ENCODE peak calls at places on chromosomes 16 and 17, in six cellular contexts. F is activated naive CD8-positive, alpha-beta T cell treated with anti-CD3 and anti-CD28 coated beads for 36 hours; Y is NCI-H187; C is epithelial cell of esophagus; Z is AG09309; U is natural killer cell. G is an unnamed sample.

GRCh38 chr17:40694584-40694983 is 9.0 kb downstream of the KRT24 start:
- DNase-seq in F (no peak), U (no peak), Z (no peak), C (peak), Y (no peak), G (no peak)

GRCh38 chr17:17935321-17936271 is 36.6 kb downstream of the TOM1L2 start:
- DNase-seq in U (no peak), Z (peak), F (no peak), C (peak), Y (no peak), G (no peak)

GRCh38 chr17:74928786-74929185 is 4.7 kb downstream of the OTOP2 start:
- DNase-seq in Z (no peak), F (no peak), C (no peak), U (no peak), Y (no peak), G (no peak)

GRCh38 chr17:57860414-57860999 is 10.7 kb upstream of the MRPS23 start:
- DNase-seq in F (no peak), Y (no peak), Z (no peak), C (no peak), U (no peak), G (no peak)

GRCh38 chr17:51165680-51166197 is 472 bp upstream of the NME2 start:
- DNase-seq in Z (no peak), C (peak), U (no peak), F (no peak), Y (no peak), G (no peak)

GRCh38 chr17:49996121-49996494 is 1.1 kb upstream of the DLX3 start:
- DNase-seq in Y (no peak), U (no peak), F (no peak), Z (no peak), C (no peak), G (no peak)

GRCh38 chr17:4953461-4953961 is 2.6 kb downstream of the ENO3 start:
- DNase-seq in F (no peak), U (no peak), Z (peak), Y (no peak), C (no peak), G (no peak)

GRCh38 chr16:78461087-78461486 is 361.6 kb downstream of the WWOX start:
- DNase-seq in Z (no peak), F (no peak), C (no peak), Y (no peak), U (no peak), G (no peak)

GRCh38 chr17:14205992-14206461 is 30.6 kb downstream of the CDRT15 start:
- DNase-seq in F (peak), C (peak), Z (no peak), U (peak), Y (no peak), G (no peak)

GRCh38 chr17:55086635-55087058 is 118.1 kb downstream of the STXBP4 start:
- DNase-seq in Y (no peak), C (peak), U (no peak), Z (peak), F (no peak), G (no peak)

GRCh38 chr17:9658593-9659211 is 13.4 kb downstream of the USP43 start:
- DNase-seq in C (no peak), Y (no peak), F (no peak), U (no peak), Z (no peak), G (no peak)

GRCh38 chr17:41008811-41009210 is at the start of gene KRTAP3-1:
- DNase-seq in C (no peak), F (no peak), Z (no peak), Y (no peak), U (no peak), G (no peak)

GRCh38 chr17:29840884-29841283 is 89.1 kb downstream of the SSH2 start:
- DNase-seq in Y (no peak), U (no peak), C (peak), Z (no peak), F (no peak), G (no peak)

GRCh38 chr17:37488009-37488604 is 1.6 kb upstream of the DUSP14 start:
- DNase-seq in C (peak), Z (peak), U (no peak), Y (peak), F (no peak), G (no peak)

G was measured in neuronal stem cell.